ENCODE peak calls at places on chromosomes 13 and 19, in five cellular contexts. W is iris pigment epithelial cell, E is progenitor cell of endocrine pancreas, L is HFF-Myc, R is fibroblast of pulmonary artery. H is an unnamed sample.
A peak's percentile ranks its signal among the peaks of the same experiment; 100 is the strongest.

GRCh38 chr19:11963566-11964355 is 1.1 kb upstream of the ZNF763 start:
- DNase-seq in W (peak; percentile 61), E (peak; percentile 24), L (no peak), R (peak; percentile 77), H (no peak)

GRCh38 chr19:5934779-5935472 is 20.9 kb downstream of the CAPS start:
- DNase-seq in W (peak; percentile 44), E (no peak), L (peak; percentile 75), R (peak; percentile 71), H (peak; percentile 46)

GRCh38 chr13:108272333-108272732 is 2.8 kb downstream of the TNFSF13B start:
- DNase-seq in E (no peak), L (no peak), R (no peak), W (peak; percentile 25), H (no peak)

GRCh38 chr13:103926118-103926517 is 859.9 kb upstream of the SLC10A2 start:
- DNase-seq in W (no peak), L (no peak), R (no peak), E (no peak), H (no peak)

GRCh38 chr13:106052200-106052767 is 483.2 kb downstream of the EFNB2 start:
- DNase-seq in L (no peak), W (no peak), R (no peak), E (no peak), H (peak; percentile 5)

GRCh38 chr19:17229890-17230289 is 3.9 kb downstream of the OCEL1 start:
- DNase-seq in E (no peak), L (no peak), R (no peak), W (no peak), H (no peak)

GRCh38 chr13:97030705-97031452 is 36.6 kb upstream of the OXGR1 start:
- DNase-seq in W (peak; percentile 86), R (peak; percentile 87), L (no peak), E (no peak), H (peak; percentile 2)

GRCh38 chr19:49149652-49150105 is 5.5 kb downstream of the HRC start:
- DNase-seq in L (no peak), W (peak; percentile 78), R (peak; percentile 91), E (peak; percentile 65), H (peak; percentile 59)

GRCh38 chr19:5983367-5983955 is 5.5 kb upstream of the RANBP3 start:
- DNase-seq in R (peak; percentile 54), W (no peak), L (no peak), E (no peak), H (no peak)

GRCh38 chr13:36089130-36089529 is 42.1 kb downstream of the DCLK1 start:
- DNase-seq in E (no peak), L (no peak), W (no peak), R (no peak), H (no peak)

GRCh38 chr19:9075064-9075964 is 11.5 kb upstream of the OR1M1 start:
- DNase-seq in W (peak; percentile 98), L (peak; percentile 54), R (peak; percentile 98), E (no peak), H (peak; percentile 47)

GRCh38 chr13:50389726-50390125 is 374.5 kb downstream of the KCNRG start:
- DNase-seq in W (no peak), L (no peak), E (no peak), R (no peak), H (no peak)

GRCh38 chr13:29548722-29549446 is 46.6 kb downstream of the SLC7A1 start:
- DNase-seq in E (no peak), R (peak; percentile 39), L (no peak), W (peak; percentile 56), H (no peak)

GRCh38 chr19:40416918-40417713 is 3.9 kb upstream of the PRX start:
- DNase-seq in E (no peak), L (no peak), R (peak; percentile 20), W (peak; percentile 27), H (no peak)

GRCh38 chr19:9966448-9966847 is 30.1 kb upstream of the OLFM2 start:
- DNase-seq in L (no peak), R (no peak), W (no peak), E (no peak), H (no peak)

GRCh38 chr13:31394491-31394890 is 194.7 kb downstream of the B3GLCT start:
- DNase-seq in W (no peak), E (no peak), L (peak; percentile 3), R (no peak), H (no peak)

GRCh38 chr19:56167064-56167578 is 8.7 kb upstream of the GALP start:
- DNase-seq in R (peak; percentile 34), L (no peak), W (no peak), E (no peak), H (no peak)

GRCh38 chr19:11096210-11096841 is 7.1 kb downstream of the LDLR start:
- DNase-seq in W (peak; percentile 69), E (no peak), L (no peak), R (peak; percentile 77), H (no peak)

GRCh38 chr19:12117203-12117970 is 22.8 kb downstream of the ZNF20 start:
- DNase-seq in R (no peak), E (no peak), L (no peak), W (no peak), H (no peak)

GRCh38 chr19:17706750-17707181 is 12.5 kb upstream of the MAP1S start:
- DNase-seq in E (no peak), R (peak; percentile 65), L (peak; percentile 27), W (peak; percentile 65), H (no peak)

GRCh38 chr19:18605196-18605545 is 1.4 kb downstream of the CRLF1 start:
- DNase-seq in W (no peak), R (no peak), L (no peak), E (no peak), H (no peak)